ENCODE peak calls at places on chromosomes 13 and 19, in four cellular contexts. D is SK-MEL-5, E is AG08396, C is NCI-H1417. B is an unnamed sample.

GRCh38 chr13:85582890-85583289 is 216.3 kb downstream of the SLITRK6 start:
- DNase-seq in D (no peak), E (no peak), C (no peak), B (no peak)

GRCh38 chr13:22227895-22228294 is 557.0 kb downstream of the FGF9 start:
- DNase-seq in D (no peak), E (no peak), C (no peak), B (no peak)

GRCh38 chr13:110419946-110420345 is 112.9 kb downstream of the COL4A2 start:
- DNase-seq in D (no peak), E (no peak), C (no peak), B (no peak)

GRCh38 chr13:21668665-21669599 is 1.9 kb upstream of the FGF9 start:
- DNase-seq in D (no peak), E (peak; percentile 57), C (peak; percentile 58), B (peak; percentile 47)

GRCh38 chr19:871446-872265 is 12.2 kb downstream of the CFD start:
- DNase-seq in D (no peak), E (peak; percentile 67), C (no peak), B (peak; percentile 77)

GRCh38 chr19:39677931-39678889 is 22.5 kb downstream of the LGALS16 start:
- DNase-seq in D (no peak), E (peak; percentile 7), C (peak; percentile 72), B (no peak)

GRCh38 chr13:94416454-94417080 is 62.9 kb downstream of the DCT start:
- DNase-seq in D (peak; percentile 80), E (peak; percentile 10), C (peak; percentile 52), B (peak; percentile 84)

GRCh38 chr19:11338164-11338563 is 1.3 kb downstream of the RAB3D start:
- DNase-seq in D (no peak), E (no peak), C (no peak), B (no peak)

GRCh38 chr13:99370476-99371272 is 63.5 kb upstream of the GPR183 start:
- DNase-seq in D (no peak), E (no peak), C (peak; percentile 83), B (no peak)